ENCODE peak calls at places on chromosomes 4 and X, in eight cellular contexts. E is right lobe of liver, J is A549, M is uterus, C is HepG2, G is esophagus squamous epithelium, H is H54, K is GM12891. P is an unnamed sample.
A peak's percentile ranks its signal among the peaks of the same experiment; 100 is the strongest.

GRCh38 chr4:10066704-10067651 is 45.7 kb upstream of the SLC2A9 start:
- DNase-seq in E (no peak), J (no peak), M (no peak), C (no peak), G (no peak), H (no peak), K (no peak), P (no peak)

GRCh38 chr4:136337216-136337615 is 1195.1 kb downstream of the PCDH18 start:
- DNase-seq in E (no peak), J (no peak), M (no peak), C (no peak), G (no peak), H (no peak), K (no peak), P (no peak)

GRCh38 chrX:123959281-123960063 is 2.0 kb upstream of the STAG2 start:
- DNase-seq in E (peak; percentile 62), J (peak; percentile 64), M (peak; percentile 67), C (no peak), G (no peak), H (peak; percentile 9), K (no peak), P (peak; percentile 82)

GRCh38 chr4:172866421-172866820 is 302.2 kb upstream of the GALNT7 start:
- DNase-seq in E (no peak), J (no peak), M (no peak), C (no peak), G (no peak), H (no peak), K (no peak), P (no peak)

GRCh38 chr4:133154725-133155124 is 5.6 kb downstream of the PCDH10 start:
- DNase-seq in E (no peak), J (peak; percentile 31), M (no peak), C (peak; percentile 4), G (no peak), H (no peak), K (no peak), P (peak; percentile 0)

GRCh38 chr4:149279331-149279730 is 536.3 kb downstream of the IQCM start:
- DNase-seq in E (no peak), J (no peak), M (no peak), C (no peak), G (no peak), H (no peak), K (no peak), P (no peak)

GRCh38 chrX:115560211-115560977 is 580 bp upstream of the PLS3 start:
- DNase-seq in E (peak; percentile 22), J (peak; percentile 96), M (peak; percentile 30), C (peak; percentile 63), G (no peak), H (no peak), K (no peak), P (no peak)

GRCh38 chrX:134592303-134592702 is 66.0 kb downstream of the PLAC1 start:
- DNase-seq in E (no peak), J (no peak), M (no peak), C (no peak), G (no peak), H (no peak), K (no peak), P (no peak)

GRCh38 chrX:66579219-66579618 is 59.7 kb downstream of the EDA2R start:
- DNase-seq in E (no peak), J (no peak), M (no peak), C (no peak), G (no peak), H (no peak), K (no peak), P (no peak)

GRCh38 chr4:13542577-13543042 is 1.7 kb downstream of the NKX3-2 start:
- DNase-seq in E (no peak), J (no peak), M (no peak), C (no peak), G (no peak), H (no peak), K (no peak), P (no peak)

GRCh38 chr4:53365121-53365485 is 758 bp downstream of the SCFD2 start:
- DNase-seq in E (no peak), J (no peak), M (no peak), C (peak; percentile 11), G (no peak), H (peak; percentile 12), K (no peak), P (peak; percentile 56)

GRCh38 chr4:139227729-139228404 is 50.8 kb upstream of the ELF2 start:
- DNase-seq in E (no peak), J (peak; percentile 7), M (no peak), C (peak; percentile 38), G (no peak), H (no peak), K (no peak), P (peak; percentile 38)

GRCh38 chr4:101205878-101206277 is 141.4 kb downstream of the PPP3CA start:
- DNase-seq in E (no peak), J (peak; percentile 28), M (no peak), C (no peak), G (no peak), H (no peak), K (no peak), P (peak; percentile 3)

GRCh38 chrX:48752498-48752897 is 9.0 kb upstream of the GLOD5 start:
- DNase-seq in E (no peak), J (no peak), M (no peak), C (no peak), G (no peak), H (no peak), K (no peak), P (no peak)

GRCh38 chr4:169410839-169411770 is 140.3 kb upstream of the SH3RF1 start:
- DNase-seq in E (no peak), J (peak; percentile 1), M (no peak), C (no peak), G (no peak), H (no peak), K (peak; percentile 13), P (peak; percentile 2)

GRCh38 chrX:10636337-10636736 is 16.0 kb upstream of the MID1 start:
- DNase-seq in E (no peak), J (peak; percentile 81), M (peak; percentile 49), C (no peak), G (no peak), H (no peak), K (no peak), P (no peak)

GRCh38 chr4:4182835-4183568 is 43.7 kb downstream of the OTOP1 start:
- DNase-seq in E (peak; percentile 42), J (peak; percentile 5), M (no peak), C (peak; percentile 57), G (no peak), H (peak; percentile 10), K (peak; percentile 15), P (peak; percentile 35)

GRCh38 chr4:76545161-76545884 is 110.3 kb downstream of the SHROOM3 start:
- DNase-seq in E (no peak), J (no peak), M (no peak), C (no peak), G (no peak), H (no peak), K (no peak), P (no peak)

GRCh38 chrX:3129256-3129655 is 88.0 kb downstream of the ARSF start:
- DNase-seq in E (no peak), J (no peak), M (no peak), C (no peak), G (no peak), H (no peak), K (no peak), P (no peak)

GRCh38 chrX:45517090-45517973 is 316.7 kb upstream of the DIPK2B start:
- DNase-seq in E (no peak), J (peak; percentile 36), M (no peak), C (peak; percentile 16), G (no peak), H (no peak), K (no peak), P (no peak)

GRCh38 chrX:45513042-45513441 is 312.4 kb upstream of the DIPK2B start:
- DNase-seq in E (no peak), J (no peak), M (no peak), C (peak; percentile 15), G (no peak), H (no peak), K (no peak), P (no peak)

GRCh38 chrX:45518552-45518951 is 317.9 kb upstream of the DIPK2B start:
- DNase-seq in E (no peak), J (no peak), M (no peak), C (no peak), G (no peak), H (no peak), K (no peak), P (no peak)

DNA sequence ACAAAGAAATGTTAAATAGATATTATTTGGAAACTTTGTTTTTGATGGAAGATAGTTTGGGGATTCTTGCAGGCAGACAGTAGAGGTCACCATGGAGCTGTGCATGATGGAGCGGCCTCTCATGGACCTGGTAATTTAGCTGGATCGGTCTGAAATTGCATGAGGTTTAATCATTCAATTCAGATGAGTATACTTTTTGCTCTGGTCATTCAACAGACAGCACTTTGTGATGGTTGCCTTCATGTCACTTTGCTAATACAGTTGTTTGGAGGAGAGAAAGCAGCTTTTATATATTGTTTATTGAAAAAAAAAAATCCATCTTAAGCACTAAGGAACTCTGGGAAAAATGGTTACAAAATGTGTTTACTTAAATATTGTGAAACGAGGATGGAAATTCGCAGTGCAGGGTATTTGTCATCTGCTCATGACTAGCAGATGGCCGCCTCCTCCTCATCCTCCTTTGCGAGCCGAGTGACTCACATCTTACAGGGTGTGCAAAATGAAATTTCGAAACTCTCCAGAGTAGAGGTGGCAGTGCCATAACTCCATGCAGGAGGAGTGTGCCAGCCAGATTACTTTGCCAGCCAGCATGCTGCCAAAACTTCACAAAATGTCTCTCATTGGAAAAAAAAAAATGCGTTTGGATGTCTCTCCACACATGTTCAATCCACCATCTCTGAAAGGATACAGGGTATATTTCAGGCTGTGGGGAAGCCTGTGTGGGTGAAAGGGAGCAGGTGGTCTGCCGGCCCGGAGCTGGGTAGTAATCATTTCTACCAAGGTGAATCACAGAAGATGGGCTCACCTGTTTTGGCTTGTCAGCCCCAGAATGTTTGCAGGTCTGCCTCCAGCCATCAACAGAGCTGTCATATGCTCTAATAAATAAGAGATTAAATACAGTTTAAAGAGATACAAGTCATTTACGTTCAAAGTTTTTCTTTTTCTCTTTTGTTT is 314.9 kb upstream of the DIPK2B start:
- DNase-seq in E (peak; percentile 64), J (peak; percentile 95), M (peak; percentile 87), C (peak; percentile 71), G (no peak), H (no peak), K (no peak), P (peak; percentile 22)
- TF ChIP-seq POLR2A in E (no peak), J (no peak), M (no peak), C (no peak), G (no peak), H (no peak), K (no peak), P (no peak)

GRCh38 chr4:112144546-112145325 is 518 bp upstream of the FAM241A start:
- DNase-seq in E (no peak), J (no peak), M (no peak), C (no peak), G (no peak), H (no peak), K (no peak), P (no peak)
- TF ChIP-seq POLR2A in E (no peak), J (no peak), M (no peak), C (no peak), G (no peak), H (no peak), K (no peak), P (no peak)

GRCh38 chrX:140149761-140150160 is 184.4 kb upstream of the CXorf66 start:
- DNase-seq in E (no peak), J (no peak), M (no peak), C (no peak), G (no peak), H (no peak), K (no peak), P (no peak)
- TF ChIP-seq POLR2A in E (no peak), J (no peak), M (no peak), C (no peak), G (no peak), H (no peak), K (no peak), P (no peak)

GRCh38 chr4:118351851-118352827 is 664 bp downstream of the PRSS12 start:
- DNase-seq in E (peak; percentile 46), J (peak; percentile 10), M (no peak), C (peak; percentile 4), G (no peak), H (no peak), K (peak; percentile 15), P (peak; percentile 6)
- TF ChIP-seq POLR2A in E (no peak), J (no peak), M (no peak), C (no peak), G (no peak), H (no peak), K (no peak), P (no peak)

P was measured in erythroblast.